ENCODE peak calls at places on chromosomes 16 and 17, in four cellular contexts. T, L, E and B are unnamed samples.

GRCh38 chr17:60493847-60494321 is 32.2 kb downstream of the APPBP2 start:
- DNase-seq in T (no peak), L (no peak), E (no peak), B (no peak)

GRCh38 chr17:7884581-7885356 is 3.8 kb upstream of the CHD3 start:
- DNase-seq in T (no peak), L (peak), E (peak), B (no peak)

GRCh38 chr16:58114827-58115825 is 14.1 kb downstream of the CFAP20 start:
- DNase-seq in T (no peak), L (peak), E (no peak), B (no peak)

GRCh38 chr17:66976781-66977201 is 12.3 kb downstream of the CACNG4 start:
- DNase-seq in T (no peak), L (no peak), E (no peak), B (no peak)

GRCh38 chr16:25110392-25110947 is 1.1 kb upstream of the LCMT1 start:
- DNase-seq in T (no peak), L (no peak), E (no peak), B (peak)

GRCh38 chr16:55559233-55559632 is 7.3 kb upstream of the CAPNS2 start:
- DNase-seq in T (no peak), L (peak), E (no peak), B (no peak)

GRCh38 chr17:76384987-76385891 is 830 bp downstream of the SPHK1 start:
- DNase-seq in T (peak), L (peak), E (peak), B (no peak)

GRCh38 chr17:67557921-67558320 is 159.8 kb upstream of the NOL11 start:
- DNase-seq in T (no peak), L (no peak), E (no peak), B (no peak)

GRCh38 chr17:55005520-55005919 is 37.0 kb downstream of the STXBP4 start:
- DNase-seq in T (no peak), L (peak), E (no peak), B (no peak)

GRCh38 chr17:55436224-55437164 is 14.9 kb upstream of the MMD start:
- DNase-seq in T (no peak), L (no peak), E (no peak), B (no peak)

GRCh38 chr16:77962689-77963088 is 59.7 kb upstream of the CLEC3A start:
- DNase-seq in T (no peak), L (no peak), E (no peak), B (no peak)

GRCh38 chr17:71764507-71764906 is 356.3 kb upstream of the SOX9 start:
- DNase-seq in T (no peak), L (peak), E (no peak), B (no peak)

GRCh38 chr17:41739661-41740352 is 5.4 kb upstream of the HAP1 start:
- DNase-seq in T (no peak), L (no peak), E (no peak), B (no peak)

GRCh38 chr17:70054961-70055360 is 20.1 kb upstream of the KCNJ16 start:
- DNase-seq in T (no peak), L (peak), E (no peak), B (no peak)

GRCh38 chr16:66133641-66134402 is 232.7 kb upstream of the CDH5 start:
- DNase-seq in T (no peak), L (no peak), E (no peak), B (peak)

GRCh38 chr17:76561799-76562268 is 22.0 kb downstream of the PRCD start:
- DNase-seq in T (no peak), L (no peak), E (no peak), B (no peak)

GRCh38 chr16:14529010-14529669 is 100.9 kb downstream of the PARN start:
- DNase-seq in T (peak), L (peak), E (no peak), B (peak)

GRCh38 chr16:83733301-83733700 is 74.5 kb upstream of the HSBP1 start:
- DNase-seq in T (no peak), L (no peak), E (no peak), B (no peak)